ENCODE peak calls at places on chromosomes 13 and 19, in nine cellular contexts. M, P, U, K, J, N, E, X and G are unnamed samples.

GRCh38 chr13:33016414-33017409 is at the start of gene KL:
- DNase-seq in M (peak), P (peak), U (no peak), K (peak), J (no peak), N (peak), E (peak), X (no peak), G (peak)

GRCh38 chr13:86976521-86977324 is 694.4 kb upstream of the SLITRK5 start:
- DNase-seq in M (no peak), P (no peak), U (peak), K (no peak), J (no peak), N (no peak), E (no peak), X (no peak), G (no peak)

GRCh38 chr19:18435185-18435841 is 2.6 kb downstream of the ISYNA1 start:
- DNase-seq in M (no peak), P (no peak), U (no peak), K (no peak), J (no peak), N (no peak), E (no peak), X (no peak), G (no peak)

GRCh38 chr13:30047154-30047874 is 196.9 kb upstream of the UBL3 start:
- DNase-seq in M (no peak), P (no peak), U (no peak), K (peak), J (no peak), N (no peak), E (no peak), X (no peak), G (no peak)

GRCh38 chr19:55434356-55434755 is 8.7 kb downstream of the SHISA7 start:
- DNase-seq in M (no peak), P (no peak), U (no peak), K (no peak), J (no peak), N (no peak), E (no peak), X (no peak), G (no peak)

GRCh38 chr19:8441725-8442544 is 2.8 kb upstream of the HNRNPM start:
- DNase-seq in M (peak), P (no peak), U (no peak), K (no peak), J (no peak), N (peak), E (no peak), X (no peak), G (no peak)

GRCh38 chr13:113029487-113030258 is 60.7 kb downstream of the MCF2L start:
- DNase-seq in M (peak), P (peak), U (no peak), K (peak), J (no peak), N (peak), E (peak), X (peak), G (no peak)

GRCh38 chr13:35781044-35781443 is 304.6 kb upstream of the MAB21L1 start:
- DNase-seq in M (no peak), P (no peak), U (no peak), K (no peak), J (no peak), N (no peak), E (no peak), X (no peak), G (no peak)

GRCh38 chr13:40207110-40207478 is 459.3 kb downstream of the FOXO1 start:
- DNase-seq in M (no peak), P (no peak), U (no peak), K (no peak), J (no peak), N (no peak), E (no peak), X (no peak), G (no peak)

GRCh38 chr19:10193666-10194499 is 870 bp downstream of the DNMT1 start:
- DNase-seq in M (peak), P (no peak), U (peak), K (peak), J (peak), N (peak), E (peak), X (peak), G (no peak)

GRCh38 chr19:28831464-28831863 is 381.5 kb downstream of the UQCRFS1 start:
- DNase-seq in M (no peak), P (no peak), U (no peak), K (no peak), J (no peak), N (peak), E (no peak), X (no peak), G (no peak)

GRCh38 chr13:113585828-113586355 is 1.3 kb downstream of the TFDP1 start:
- DNase-seq in M (no peak), P (no peak), U (no peak), K (no peak), J (no peak), N (no peak), E (peak), X (no peak), G (no peak)

GRCh38 chr13:44309771-44310767 is 63.6 kb upstream of the SERP2 start:
- DNase-seq in M (no peak), P (peak), U (peak), K (no peak), J (no peak), N (no peak), E (no peak), X (peak), G (no peak)

DNA sequence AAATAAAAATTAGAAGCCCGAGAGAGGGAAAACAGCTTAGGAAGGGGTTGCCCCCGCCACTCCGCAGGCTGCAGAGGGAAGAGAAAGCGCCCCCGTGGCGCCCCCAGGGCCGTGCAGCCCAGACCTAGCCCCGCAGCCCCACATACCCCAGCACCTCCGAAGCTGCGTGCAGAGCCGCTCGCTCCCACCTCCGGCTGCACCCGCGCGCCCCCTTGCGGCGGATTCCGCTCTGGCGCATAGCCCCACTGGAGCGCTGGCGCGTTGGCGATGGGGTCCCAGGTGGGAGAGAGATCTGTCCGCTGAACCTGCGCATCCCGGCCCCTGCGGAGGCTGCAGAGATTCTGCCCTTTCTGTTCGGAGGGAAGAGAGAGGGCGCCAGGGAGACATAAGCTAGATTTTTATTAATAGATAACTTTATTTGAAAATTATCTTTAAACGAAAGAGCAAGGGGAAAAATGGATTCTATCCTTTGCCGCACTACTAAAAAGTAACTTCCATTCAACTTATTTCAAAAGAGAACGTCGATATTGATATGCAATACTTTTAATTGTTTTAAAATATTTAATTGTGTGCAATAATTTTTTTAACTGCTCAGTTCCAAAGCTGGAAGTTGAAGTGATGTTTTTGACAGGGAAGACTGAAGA is 11.7 kb upstream of the CLN5 start:
- DNase-seq in M (peak), P (peak), U (peak), K (peak), J (peak), N (peak), E (peak), X (peak), G (peak)
- H3K4me3 ChIP-seq in M (peak), P (no peak), U (peak), K (peak), J (peak), N (no peak), E (peak), X (no peak), G (no peak)

DNA sequence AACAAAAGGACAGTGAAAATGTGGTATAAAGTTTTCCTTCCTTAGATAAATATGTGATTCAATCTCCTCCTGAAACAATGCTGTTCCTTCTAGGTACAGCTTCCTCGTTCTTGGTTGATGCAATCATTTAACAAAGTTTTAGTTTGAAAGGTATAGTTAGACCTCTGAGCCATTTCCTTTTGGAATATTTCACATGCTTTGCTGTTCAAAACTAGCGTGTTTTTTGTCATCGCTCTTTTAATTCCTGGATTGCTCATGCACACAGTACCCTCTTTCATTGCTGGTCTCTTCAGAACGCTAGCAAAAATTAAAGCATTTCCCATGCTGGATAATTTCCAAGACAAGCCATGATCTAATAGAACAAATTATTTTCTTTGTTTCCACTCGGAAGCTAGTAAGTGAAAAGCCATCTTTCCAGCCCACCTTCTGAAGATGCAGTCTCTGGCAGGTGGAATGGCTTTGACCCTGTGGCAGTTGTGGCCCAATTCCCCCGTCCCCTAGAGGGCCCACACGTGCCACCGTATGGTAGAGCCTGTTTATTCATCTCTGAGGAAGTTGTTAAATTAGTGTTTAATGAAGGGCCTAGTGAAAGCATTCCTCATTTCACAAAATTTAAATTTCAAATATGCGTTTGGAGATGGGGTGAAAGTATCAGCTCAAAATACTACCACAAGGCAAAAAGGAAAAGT is 1040.6 kb upstream of the SLC10A2 start:
- DNase-seq in M (peak), P (no peak), U (no peak), K (peak), J (peak), N (peak), E (no peak), X (peak), G (no peak)
- H3K4me3 ChIP-seq in M (no peak), P (no peak), U (no peak), K (no peak), J (no peak), N (no peak), E (no peak), X (no peak), G (no peak)

DNA sequence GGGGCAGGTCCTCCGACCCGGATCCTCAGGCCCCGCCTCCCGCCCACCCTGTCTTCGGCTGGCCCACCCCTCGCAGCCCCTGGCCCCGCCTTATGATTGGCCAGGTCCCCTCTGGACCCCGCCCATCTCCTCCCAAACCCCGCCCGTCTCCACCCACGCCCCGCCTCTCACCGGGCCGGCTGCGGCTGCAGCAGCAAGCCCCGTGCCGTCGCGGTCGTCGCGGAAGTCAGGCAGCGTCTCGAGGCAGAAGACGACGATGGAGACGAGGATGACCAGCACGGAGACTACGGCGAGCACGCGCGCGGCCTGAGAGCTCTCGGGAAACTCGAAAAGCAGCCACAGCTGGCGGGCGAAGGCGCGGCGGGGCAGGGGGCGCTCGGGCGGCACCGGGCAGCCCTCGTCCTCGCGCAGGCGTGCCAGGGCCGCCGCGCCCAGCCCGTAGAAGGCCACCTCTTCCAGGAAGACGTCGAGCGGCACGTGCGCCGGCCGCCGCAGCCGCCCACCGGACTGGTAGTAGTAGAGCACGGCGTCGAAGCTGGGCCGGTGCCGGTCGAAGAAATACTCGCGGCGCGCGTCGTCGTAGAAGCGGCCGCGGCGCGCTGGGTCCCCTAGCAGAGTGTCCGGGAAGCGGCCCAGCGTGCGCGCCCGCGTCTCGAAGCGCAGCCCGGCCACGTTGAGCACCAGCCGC is 495 bp downstream of the KCNA7 start:
- DNase-seq in M (no peak), P (no peak), U (no peak), K (no peak), J (no peak), N (peak), E (peak), X (no peak), G (no peak)
- H3K4me3 ChIP-seq in M (no peak), P (no peak), U (no peak), K (peak), J (no peak), N (peak), E (peak), X (no peak), G (no peak)

DNA sequence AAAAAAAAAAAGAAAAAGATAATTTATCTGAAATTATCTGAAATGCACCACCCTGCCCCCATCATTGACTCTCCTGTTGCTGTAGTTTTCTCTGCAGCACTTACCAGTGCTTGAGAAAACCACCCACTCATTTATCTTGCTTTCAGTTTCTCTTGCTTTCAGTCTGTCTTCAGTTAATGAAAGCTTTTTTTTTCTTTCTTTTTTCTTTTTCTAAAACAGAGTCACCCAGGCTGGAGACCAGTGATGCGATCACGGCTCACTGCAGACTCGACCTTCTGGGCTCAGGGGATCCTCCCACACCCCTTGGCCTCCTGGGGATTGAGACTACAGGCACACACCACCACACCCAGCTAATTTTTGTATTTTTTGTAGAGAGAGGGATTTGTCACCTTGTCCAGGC is 4.3 kb upstream of the ACP5 start:
- DNase-seq in M (peak), P (no peak), U (peak), K (peak), J (peak), N (no peak), E (no peak), X (no peak), G (no peak)
- H3K4me3 ChIP-seq in M (no peak), P (no peak), U (no peak), K (no peak), J (no peak), N (no peak), E (no peak), X (no peak), G (no peak)